ENCODE peak calls at places on chromosomes 11 and 22, in four cellular contexts. One of them, this sample, is unnamed.

GRCh38 chr11:8252388-8252787 is 11.3 kb downstream of the LMO1 start:
- DNase-seq in GM12878: no peak
- DNase-seq in HCT116: no peak
- DNase-seq in SK-N-SH: no peak
- DNase-seq in this sample: no peak

GRCh38 chr11:73565804-73566203 is 32.1 kb downstream of the FAM168A start:
- DNase-seq in GM12878: no peak
- DNase-seq in HCT116: no peak
- DNase-seq in SK-N-SH: no peak
- DNase-seq in this sample: no peak

GRCh38 chr11:64752106-64752970 is 7.4 kb downstream of the PYGM start:
- DNase-seq in GM12878: no peak
- DNase-seq in HCT116: no peak
- DNase-seq in SK-N-SH: no peak
- DNase-seq in this sample: no peak

GRCh38 chr22:26330971-26331625 is 98.0 kb upstream of the ASPHD2 start:
- DNase-seq in GM12878: peak
- DNase-seq in HCT116: peak
- DNase-seq in SK-N-SH: peak
- DNase-seq in this sample: peak

GRCh38 chr22:31289335-31289734 is 3.0 kb downstream of the PIK3IP1 start:
- DNase-seq in GM12878: no peak
- DNase-seq in HCT116: no peak
- DNase-seq in SK-N-SH: no peak
- DNase-seq in this sample: no peak

GRCh38 chr11:75568616-75569219 is 6.7 kb downstream of the SERPINH1 start:
- DNase-seq in GM12878: no peak
- DNase-seq in HCT116: no peak
- DNase-seq in SK-N-SH: no peak
- DNase-seq in this sample: no peak

GRCh38 chr11:84566681-84567080 is 1060.5 kb downstream of the DLG2 start:
- DNase-seq in GM12878: no peak
- DNase-seq in HCT116: no peak
- DNase-seq in SK-N-SH: no peak
- DNase-seq in this sample: no peak

GRCh38 chr11:41102471-41102870 is 357.0 kb downstream of the LRRC4C start:
- DNase-seq in GM12878: no peak
- DNase-seq in HCT116: no peak
- DNase-seq in SK-N-SH: no peak
- DNase-seq in this sample: no peak

GRCh38 chr11:3014314-3014938 is 22.3 kb upstream of the NAP1L4 start:
- DNase-seq in GM12878: no peak
- DNase-seq in HCT116: no peak
- DNase-seq in SK-N-SH: no peak
- DNase-seq in this sample: no peak

GRCh38 chr11:64124147-64124546 is 41.8 kb downstream of the MACROD1 start:
- DNase-seq in GM12878: no peak
- DNase-seq in HCT116: no peak
- DNase-seq in SK-N-SH: peak
- DNase-seq in this sample: no peak

DNA sequence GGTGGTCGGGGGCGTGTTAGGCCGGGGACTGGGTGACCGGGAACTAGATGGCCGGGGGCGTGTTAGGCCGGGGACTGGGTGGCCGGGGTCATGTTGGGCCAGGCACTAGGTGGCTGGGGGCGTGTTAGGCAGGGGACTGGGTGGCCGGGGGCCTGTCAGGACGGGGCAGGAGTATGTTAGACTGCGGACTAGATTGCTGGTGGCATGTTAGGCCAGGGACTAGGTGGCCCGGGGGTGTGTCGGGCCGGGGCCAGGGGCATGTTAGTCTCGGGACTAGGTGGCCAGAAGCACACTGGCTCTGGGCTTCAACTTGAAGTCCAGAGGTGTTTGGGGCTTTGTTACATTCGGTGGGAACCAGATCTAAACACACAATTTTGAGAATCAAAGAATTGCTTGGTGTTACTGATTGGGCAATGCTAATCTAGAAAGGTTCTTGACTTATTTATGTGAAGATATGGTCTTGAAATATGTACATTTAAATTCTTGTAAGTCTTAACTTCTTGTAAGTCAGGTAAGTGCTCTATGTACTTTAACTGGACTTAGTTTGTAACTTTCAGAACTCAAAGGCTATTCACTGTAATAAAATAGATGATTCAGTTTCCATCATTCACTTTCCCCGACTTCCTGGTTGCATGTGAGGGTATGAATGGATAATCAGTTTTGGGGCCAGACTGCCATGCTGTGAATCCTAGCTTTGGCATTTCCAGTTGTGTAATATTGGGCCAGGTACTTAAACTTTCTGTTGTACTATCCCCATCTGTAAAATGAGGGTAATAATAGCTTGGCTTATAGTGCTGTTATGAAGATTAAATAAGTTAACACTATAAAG is 1.1 kb downstream of the EXT2 start:
- DNase-seq in GM12878: no peak
- DNase-seq in HCT116: no peak
- DNase-seq in SK-N-SH: no peak
- DNase-seq in this sample: no peak
- TF ChIP-seq JUND in GM12878: no peak
- TF ChIP-seq JUND in HCT116: no peak
- TF ChIP-seq JUND in SK-N-SH: no peak
- TF ChIP-seq JUND in this sample: no peak

DNA sequence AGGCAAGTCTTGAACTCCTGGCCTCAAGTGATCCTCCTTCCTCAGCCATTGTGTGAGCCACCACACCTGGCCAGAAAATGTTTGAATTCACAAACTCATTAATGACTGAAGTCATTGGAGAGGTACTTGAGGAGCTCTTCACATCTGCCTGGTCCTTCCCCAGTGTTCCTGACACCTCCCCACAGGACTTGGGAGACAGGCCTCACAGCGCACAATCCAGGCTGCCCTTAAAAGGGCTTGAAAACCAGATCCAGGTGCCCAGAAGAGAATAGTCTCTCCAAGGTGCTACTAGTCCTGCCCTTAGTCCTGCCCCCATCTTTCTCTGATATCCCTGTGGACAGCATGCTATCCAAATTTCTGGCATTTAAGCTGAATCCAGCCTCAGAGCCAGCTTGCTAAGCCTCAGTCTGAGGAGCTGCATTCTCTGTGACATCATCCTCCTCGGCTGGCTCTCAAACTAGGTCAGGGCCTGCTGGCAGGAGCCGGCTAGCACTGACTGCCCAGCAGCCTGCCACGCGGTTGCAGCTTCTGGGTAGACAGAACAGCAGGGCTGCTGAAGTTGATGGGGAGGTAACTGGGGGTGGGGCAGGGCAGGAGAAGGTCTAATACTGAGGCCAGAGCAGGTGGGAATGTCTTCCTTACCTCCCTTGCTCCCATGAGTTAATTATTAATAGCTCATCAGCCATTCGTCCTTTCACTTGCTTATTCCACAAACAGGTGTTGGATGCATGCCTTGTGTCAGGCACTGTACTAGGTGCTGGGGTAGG is 35.3 kb upstream of the NECTIN1 start:
- DNase-seq in GM12878: no peak
- DNase-seq in HCT116: no peak
- DNase-seq in SK-N-SH: no peak
- DNase-seq in this sample: no peak
- TF ChIP-seq JUND in GM12878: no peak
- TF ChIP-seq JUND in HCT116: no peak
- TF ChIP-seq JUND in SK-N-SH: no peak
- TF ChIP-seq JUND in this sample: no peak

DNA sequence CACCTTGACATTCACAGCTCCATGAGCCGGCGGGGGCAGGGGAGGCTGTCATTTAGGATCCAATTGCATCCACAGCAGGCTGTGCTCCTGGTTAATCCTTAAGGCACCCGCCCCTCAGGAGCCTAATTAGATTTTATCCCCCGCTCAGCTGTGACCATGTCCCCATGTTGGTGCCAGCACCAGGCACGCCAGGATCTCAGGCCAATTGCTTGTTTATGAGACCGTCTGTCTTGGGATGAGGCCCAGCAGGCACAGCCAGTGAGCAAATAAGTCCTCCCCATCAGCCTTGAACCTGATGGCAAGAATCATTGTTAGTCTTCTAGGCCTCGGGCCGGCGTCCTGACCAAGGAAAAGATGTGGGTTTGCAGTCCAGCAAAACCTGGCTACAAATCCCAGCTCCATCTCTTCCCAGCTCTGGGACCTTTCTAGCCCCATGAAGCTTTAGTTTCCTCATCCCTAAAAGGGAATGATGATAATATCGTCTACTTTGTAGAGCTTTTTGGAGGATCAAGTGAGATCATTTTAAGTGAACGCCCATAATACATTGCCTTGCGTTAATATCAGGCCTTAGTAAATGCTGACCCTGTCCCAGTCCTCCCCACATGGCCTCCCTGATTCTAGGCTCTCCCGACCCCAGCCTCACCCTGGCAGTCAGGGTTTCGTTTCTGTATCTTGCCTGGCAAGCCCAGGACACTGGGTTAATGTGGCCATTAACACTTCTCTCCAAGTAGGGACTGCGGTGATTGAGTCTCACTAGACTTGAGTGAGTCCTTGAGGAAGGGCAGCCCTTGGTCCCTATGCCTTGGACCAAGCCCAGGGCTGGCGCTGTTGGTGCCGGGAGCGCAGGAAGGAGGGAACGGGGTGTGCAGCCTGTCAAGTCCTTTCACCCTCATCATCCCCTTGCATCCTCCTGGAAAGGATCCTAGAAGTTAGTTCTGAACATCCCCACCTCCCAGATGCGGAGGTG is 57.1 kb downstream of the TP53I11 start:
- DNase-seq in GM12878: no peak
- DNase-seq in HCT116: no peak
- DNase-seq in SK-N-SH: peak
- DNase-seq in this sample: no peak
- TF ChIP-seq JUND in GM12878: no peak
- TF ChIP-seq JUND in HCT116: no peak
- TF ChIP-seq JUND in SK-N-SH: no peak
- TF ChIP-seq JUND in this sample: no peak

GRCh38 chr22:19040581-19041402 is 81.4 kb downstream of the DGCR2 start:
- DNase-seq in GM12878: no peak
- DNase-seq in HCT116: no peak
- DNase-seq in SK-N-SH: no peak
- DNase-seq in this sample: no peak
- TF ChIP-seq JUND in GM12878: no peak
- TF ChIP-seq JUND in HCT116: no peak
- TF ChIP-seq JUND in SK-N-SH: no peak
- TF ChIP-seq JUND in this sample: no peak